ENCODE peak calls at places on chromosomes 12 and 14, in five cellular contexts. One of them, this sample, is unnamed.

GRCh38 chr14:52741865-52742264 is 11.9 kb downstream of the STYX start:
- DNase-seq in neuronal stem cell: no peak
- DNase-seq in AG08395: no peak
- DNase-seq in hippocampal formation: no peak
- DNase-seq in GM12891: no peak
- DNase-seq in this sample: no peak

GRCh38 chr14:79841433-79841832 is 369.9 kb downstream of the DIO2 start:
- DNase-seq in neuronal stem cell: no peak
- DNase-seq in AG08395: no peak
- DNase-seq in hippocampal formation: no peak
- DNase-seq in GM12891: no peak
- DNase-seq in this sample: no peak

GRCh38 chr14:101876539-101876938 is 87.8 kb upstream of the DYNC1H1 start:
- DNase-seq in neuronal stem cell: no peak
- DNase-seq in AG08395: peak
- DNase-seq in hippocampal formation: no peak
- DNase-seq in GM12891: peak
- DNase-seq in this sample: peak

GRCh38 chr14:51776102-51776894 is 84.1 kb upstream of the GNG2 start:
- DNase-seq in neuronal stem cell: peak
- DNase-seq in AG08395: peak
- DNase-seq in hippocampal formation: peak
- DNase-seq in GM12891: peak
- DNase-seq in this sample: peak

GRCh38 chr14:72736348-72736747 is 157.6 kb downstream of the DPF3 start:
- DNase-seq in neuronal stem cell: no peak
- DNase-seq in AG08395: peak
- DNase-seq in hippocampal formation: no peak
- DNase-seq in GM12891: no peak
- DNase-seq in this sample: peak

GRCh38 chr12:97595936-97596335 is 133.3 kb downstream of the RMST start:
- DNase-seq in neuronal stem cell: no peak
- DNase-seq in AG08395: no peak
- DNase-seq in hippocampal formation: no peak
- DNase-seq in GM12891: no peak
- DNase-seq in this sample: no peak

GRCh38 chr12:96501139-96501741 is 11.9 kb downstream of the CFAP54 start:
- DNase-seq in neuronal stem cell: no peak
- DNase-seq in AG08395: peak
- DNase-seq in hippocampal formation: no peak
- DNase-seq in GM12891: no peak
- DNase-seq in this sample: peak

GRCh38 chr12:4160314-4161040 is 113.1 kb upstream of the CCND2 start:
- DNase-seq in neuronal stem cell: no peak
- DNase-seq in AG08395: no peak
- DNase-seq in hippocampal formation: no peak
- DNase-seq in GM12891: no peak
- DNase-seq in this sample: no peak

GRCh38 chr12:21607701-21608100 is 3.1 kb upstream of the GYS2 start:
- DNase-seq in neuronal stem cell: no peak
- DNase-seq in AG08395: peak
- DNase-seq in hippocampal formation: no peak
- DNase-seq in GM12891: no peak
- DNase-seq in this sample: no peak

GRCh38 chr12:5251092-5251491 is 180.8 kb upstream of the NTF3 start:
- DNase-seq in neuronal stem cell: no peak
- DNase-seq in AG08395: no peak
- DNase-seq in hippocampal formation: no peak
- DNase-seq in GM12891: no peak
- DNase-seq in this sample: no peak

GRCh38 chr14:77561881-77562280 is 54.6 kb downstream of the SPTLC2 start:
- DNase-seq in neuronal stem cell: no peak
- DNase-seq in AG08395: no peak
- DNase-seq in hippocampal formation: no peak
- DNase-seq in GM12891: no peak
- DNase-seq in this sample: no peak

GRCh38 chr14:45251912-45252311 is 1.1 kb downstream of the MIS18BP1 start:
- DNase-seq in neuronal stem cell: no peak
- DNase-seq in AG08395: peak
- DNase-seq in hippocampal formation: no peak
- DNase-seq in GM12891: peak
- DNase-seq in this sample: peak

GRCh38 chr12:76274699-76275098 is 73.5 kb downstream of the BBS10 start:
- DNase-seq in neuronal stem cell: no peak
- DNase-seq in AG08395: peak
- DNase-seq in hippocampal formation: no peak
- DNase-seq in GM12891: no peak
- DNase-seq in this sample: no peak

GRCh38 chr14:76023757-76024156 is 38.2 kb downstream of the IFT43 start:
- DNase-seq in neuronal stem cell: no peak
- DNase-seq in AG08395: no peak
- DNase-seq in hippocampal formation: no peak
- DNase-seq in GM12891: no peak
- DNase-seq in this sample: no peak

GRCh38 chr14:106518054-106518943 is 991.9 kb downstream of the TMEM121 start:
- DNase-seq in neuronal stem cell: no peak
- DNase-seq in AG08395: no peak
- DNase-seq in hippocampal formation: no peak
- DNase-seq in GM12891: peak
- DNase-seq in this sample: peak

GRCh38 chr12:3718100-3718499 is 34.8 kb downstream of the CRACR2A start:
- DNase-seq in neuronal stem cell: no peak
- DNase-seq in AG08395: no peak
- DNase-seq in hippocampal formation: no peak
- DNase-seq in GM12891: no peak
- DNase-seq in this sample: no peak

GRCh38 chr14:63890553-63890952 is 37.7 kb downstream of the SYNE2 start:
- DNase-seq in neuronal stem cell: no peak
- DNase-seq in AG08395: no peak
- DNase-seq in hippocampal formation: no peak
- DNase-seq in GM12891: no peak
- DNase-seq in this sample: no peak

GRCh38 chr12:108700833-108701450 is 30.4 kb downstream of the CORO1C start:
- DNase-seq in neuronal stem cell: no peak
- DNase-seq in AG08395: no peak
- DNase-seq in hippocampal formation: no peak
- DNase-seq in GM12891: no peak
- DNase-seq in this sample: no peak

GRCh38 chr12:100733817-100734593 is 60.6 kb upstream of the ANO4 start:
- DNase-seq in neuronal stem cell: no peak
- DNase-seq in AG08395: peak
- DNase-seq in hippocampal formation: peak
- DNase-seq in GM12891: no peak
- DNase-seq in this sample: no peak

GRCh38 chr12:122167328-122167925 is 6.6 kb downstream of the IL31 start:
- DNase-seq in neuronal stem cell: no peak
- DNase-seq in AG08395: no peak
- DNase-seq in hippocampal formation: no peak
- DNase-seq in GM12891: no peak
- DNase-seq in this sample: no peak

This sample was measured in SK-N-SH.